ENCODE peak calls at places on chromosomes 16 and 17, in ten cellular contexts. X, Z, U, T, F, R, G, C, E and S are unnamed samples. For H3K4me1, the result is how much of the 10 kb centered on the place peaks cover.

GRCh38 chr17:76682306-76682705 is 28.5 kb downstream of the MXRA7 start:
- DNase-seq in E (no peak), R (no peak), G (no peak), X (no peak), F (no peak), T (peak), U (no peak), C (peak), Z (no peak), S (no peak)

GRCh38 chr16:719815-720506 is 985 bp upstream of the ANTKMT start:
- DNase-seq in R (no peak), F (no peak), Z (no peak), E (no peak), C (no peak), U (no peak), G (peak), X (no peak), T (no peak), S (no peak)

GRCh38 chr17:77502626-77503292 is 362.0 kb downstream of the SEC14L1 start:
- DNase-seq in U (no peak), E (peak), F (no peak), Z (no peak), C (no peak), G (peak), R (no peak), X (no peak), T (peak), S (no peak)

GRCh38 chr16:55370762-55371482 is 46.9 kb downstream of the IRX6 start:
- DNase-seq in Z (peak), T (peak), X (peak), U (peak), R (no peak), G (peak), E (peak), F (no peak), C (peak), S (peak)

GRCh38 chr16:57848181-57848580 is 45.9 kb upstream of the KIFC3 start:
- DNase-seq in X (no peak), C (no peak), Z (no peak), U (no peak), E (no peak), R (no peak), F (no peak), T (no peak), G (no peak), S (no peak)

GRCh38 chr16:55622930-55623561 is 32.7 kb upstream of the SLC6A2 start:
- DNase-seq in C (no peak), U (no peak), X (peak), T (no peak), G (no peak), R (peak), Z (no peak), E (no peak), F (no peak), S (no peak)

GRCh38 chr17:21215935-21216334 is 2.0 kb upstream of the TMEM11 start:
- DNase-seq in E (no peak), X (no peak), F (no peak), Z (no peak), R (no peak), T (no peak), U (no peak), G (no peak), C (no peak), S (no peak)

GRCh38 chr17:56697190-56697589 is 103.7 kb downstream of the NOG start:
- DNase-seq in X (no peak), G (no peak), R (no peak), Z (no peak), C (no peak), U (no peak), T (no peak), F (no peak), E (no peak), S (no peak)

GRCh38 chr17:63780507-63780906 is 6.5 kb downstream of the DDX42 start:
- DNase-seq in U (no peak), T (no peak), R (peak), C (no peak), G (no peak), X (peak), Z (peak), F (peak), E (no peak), S (peak)

GRCh38 chr16:81796035-81796434 is 16.9 kb downstream of the PLCG2 start:
- DNase-seq in X (no peak), C (no peak), T (no peak), R (no peak), Z (no peak), G (peak), E (no peak), U (no peak), F (no peak), S (no peak)

GRCh38 chr17:77372444-77373297 is 231.9 kb downstream of the SEC14L1 start:
- DNase-seq in X (peak), C (peak), U (no peak), F (peak), G (peak), R (no peak), Z (peak), T (peak), E (peak), S (peak)

GRCh38 chr17:71441098-71441497 is 679.7 kb upstream of the SOX9 start:
- DNase-seq in R (peak), F (no peak), X (no peak), G (no peak), C (no peak), T (no peak), Z (peak), U (no peak), E (no peak), S (peak)

GRCh38 chr16:68382296-68382718 is 66.0 kb downstream of the SMPD3 start:
- DNase-seq in E (no peak), Z (no peak), U (no peak), C (no peak), F (no peak), R (no peak), G (peak), X (no peak), T (no peak), S (no peak)

GRCh38 chr17:57557363-57557762 is 187.7 kb downstream of the CCDC182 start:
- DNase-seq in G (no peak), R (no peak), Z (no peak), X (no peak), U (no peak), F (no peak), T (no peak), E (no peak), C (no peak), S (no peak)

GRCh38 chr16:88570691-88571092 is 489 bp downstream of the ZC3H18 start:
- DNase-seq in E (no peak), T (no peak), F (peak), Z (no peak), G (peak), R (no peak), X (no peak), U (no peak), C (no peak), S (no peak)

GRCh38 chr17:44205962-44206824 is 6.5 kb upstream of the ATXN7L3 start:
- DNase-seq in X (no peak), F (no peak), E (no peak), G (no peak), Z (no peak), T (no peak), R (no peak), U (no peak), C (no peak), S (no peak)
- TF ChIP-seq POLR2A in X (no peak), F (no peak), E (no peak), G (peak), Z (no peak), T (no peak), R (no peak), U (no peak), C (no peak), S (no peak)

GRCh38 chr17:50170662-50171370 is 5.0 kb downstream of the SGCA start:
- DNase-seq in X (no peak), R (no peak), F (no peak), G (no peak), C (no peak), E (no peak), Z (no peak), U (no peak), T (no peak), S (no peak)

GRCh38 chr17:50168319-50168718 is 2.5 kb downstream of the SGCA start:
- DNase-seq in G (no peak), U (no peak), X (no peak), F (no peak), R (no peak), E (no peak), C (no peak), T (no peak), Z (no peak), S (no peak)

GRCh38 chr17:50167371-50167770 is 1.6 kb downstream of the SGCA start:
- DNase-seq in E (no peak), T (no peak), U (no peak), Z (no peak), X (no peak), C (no peak), F (no peak), R (no peak), G (no peak), S (no peak)

GRCh38 chr17:50169881-50170459 is 4.2 kb downstream of the SGCA start:
- DNase-seq in R (no peak), E (no peak), X (no peak), T (no peak), U (no peak), C (no peak), G (no peak), F (no peak), Z (no peak), S (no peak)

GRCh38 chr17:50169121-50169764 is 3.4 kb downstream of the SGCA start:
- DNase-seq in C (peak), Z (peak), X (peak), T (peak), R (peak), G (peak), U (no peak), E (no peak), F (peak), S (no peak)
- H3K4me1 ChIP-seq in C (under half), Z (under half), X (under half), T (under half), R (under half), G (under half), U (under half), E (under half), F (under half), S (under half)

GRCh38 chr17:78838574-78839005 is 2.0 kb downstream of the USP36 start:
- DNase-seq in G (peak), C (peak), F (no peak), Z (no peak), R (no peak), U (peak), T (no peak), E (no peak), X (peak), S (peak)
- H3K4me3 ChIP-seq in G (no peak), C (no peak), F (no peak), Z (no peak), R (peak), U (peak), T (no peak), E (peak), X (no peak), S (no peak)

DNA sequence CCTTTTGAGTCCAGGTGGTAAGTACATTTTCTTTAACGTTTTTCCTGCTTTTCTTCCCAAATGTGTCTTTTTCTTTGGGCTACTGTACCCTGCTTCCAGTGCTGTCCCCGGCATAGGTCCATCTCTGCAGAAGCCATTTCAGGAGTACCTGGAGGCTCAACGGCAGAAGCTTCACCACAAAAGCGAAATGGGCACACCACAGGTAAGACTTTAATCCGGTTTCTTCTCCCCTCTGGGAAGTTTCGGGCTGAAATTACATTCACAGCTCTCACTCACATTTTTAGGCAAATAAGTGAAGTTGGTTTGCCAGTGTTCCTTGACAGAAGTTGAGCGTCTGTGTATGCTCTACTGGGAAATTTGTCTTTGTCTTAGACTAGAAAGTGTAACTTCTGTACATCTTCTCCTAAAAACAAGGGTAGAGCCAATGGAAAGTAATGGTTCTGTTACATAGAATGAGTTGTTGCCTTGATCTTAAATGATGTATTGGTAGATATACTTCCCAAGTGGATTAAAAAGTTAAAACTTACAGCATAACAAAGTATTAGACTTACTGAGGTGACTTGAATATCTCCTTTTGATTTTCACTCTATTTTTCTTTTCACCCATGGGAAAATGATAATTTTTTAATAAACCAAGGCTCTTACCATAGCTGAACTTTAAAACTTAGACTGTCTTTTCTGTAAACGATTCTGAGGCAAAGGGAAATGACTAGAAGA is 54.4 kb downstream of the TUBD1 start:
- DNase-seq in F (peak), Z (no peak), C (no peak), T (no peak), E (no peak), G (no peak), X (peak), U (no peak), R (no peak), S (no peak)
- TF ChIP-seq POLR2A in F (no peak), Z (peak), C (no peak), T (no peak), E (no peak), G (no peak), X (no peak), U (no peak), R (peak), S (no peak)

GRCh38 chr16:50596762-50597450 is 48.7 kb downstream of the NKD1 start:
- DNase-seq in Z (no peak), R (no peak), F (no peak), G (no peak), E (no peak), C (no peak), X (no peak), T (no peak), U (no peak), S (no peak)
- H3K4me1 ChIP-seq in Z (under half), R (under half), F (under half), G (under half), E (under half), C (under half), X (under half), T (under half), U (under half), S (under half)

GRCh38 chr17:36657763-36658490 is 56.5 kb downstream of the MRM1 start:
- DNase-seq in Z (no peak), C (no peak), T (peak), R (no peak), G (peak), F (no peak), U (no peak), E (no peak), X (no peak), S (no peak)
- H3K4me3 ChIP-seq in Z (no peak), C (peak), T (peak), R (no peak), G (peak), F (no peak), U (peak), E (peak), X (no peak), S (peak)

GRCh38 chr17:78581304-78581703 is 4.1 kb upstream of the DNAH17 start:
- DNase-seq in F (no peak), G (no peak), U (no peak), Z (no peak), E (no peak), X (no peak), C (no peak), R (no peak), T (no peak), S (no peak)
- TF ChIP-seq POLR2A in F (no peak), G (no peak), U (no peak), Z (no peak), E (no peak), X (no peak), C (no peak), R (no peak), T (no peak), S (no peak)

GRCh38 chr16:46947900-46948547 is 25.4 kb downstream of the DNAJA2 start:
- DNase-seq in E (no peak), R (peak), F (peak), C (no peak), X (no peak), G (no peak), U (no peak), T (no peak), Z (peak), S (no peak)
- H3K4me1 ChIP-seq in E (under half), R (under half), F (under half), C (under half), X (under half), G (under half), U (under half), T (under half), Z (under half), S (under half)

DNA sequence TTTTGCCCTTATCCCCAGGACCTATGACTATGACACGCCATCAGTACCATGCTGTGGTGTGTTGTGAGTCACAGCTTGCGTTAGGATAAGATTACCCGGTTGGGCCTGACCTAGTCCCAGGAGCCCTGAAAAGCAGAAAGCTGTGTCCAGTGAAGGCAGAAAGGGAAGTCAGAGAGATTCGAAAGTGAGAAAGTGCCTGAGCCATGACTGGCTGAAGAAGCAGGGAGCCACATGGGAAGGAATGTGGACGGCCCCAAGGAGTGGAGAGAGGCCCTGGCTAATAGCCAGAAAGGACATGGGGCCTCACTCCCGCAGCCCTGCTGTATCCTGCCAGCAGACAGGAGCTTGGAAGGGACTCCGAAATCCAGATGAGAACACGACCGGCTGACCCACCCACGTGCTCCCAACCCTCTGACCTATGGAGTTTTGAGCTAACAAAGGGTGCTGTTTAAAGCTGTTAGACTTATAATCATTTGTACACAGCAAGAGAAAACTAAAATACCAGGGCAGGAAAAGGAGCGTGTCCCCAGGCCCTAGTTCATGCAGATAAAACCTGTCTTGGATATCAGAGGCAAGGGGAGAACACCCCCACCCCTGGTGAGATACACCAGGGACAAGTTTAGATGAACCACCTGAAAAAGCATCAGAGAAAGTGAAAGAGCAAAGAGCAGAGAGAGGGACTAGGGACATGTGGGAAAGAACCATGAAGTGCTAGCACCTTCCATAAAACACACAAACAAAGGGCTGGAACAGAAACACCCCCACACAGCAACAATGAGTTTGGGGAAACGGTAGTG is 115.3 kb downstream of the SLC39A11 start:
- DNase-seq in Z (peak), F (peak), T (peak), R (peak), E (no peak), U (no peak), C (peak), X (peak), G (peak), S (no peak)
- H3K4me3 ChIP-seq in Z (no peak), F (no peak), T (no peak), R (peak), E (no peak), U (peak), C (no peak), X (no peak), G (no peak), S (no peak)